ENCODE peak calls at places on chromosomes 7 and 10, in ten cellular contexts. F is NB4, V is MM.1S, J is IMR-90, H is brain microvascular endothelial cell, D is BJ, T is GM12878, A is astrocyte of the spinal cord, C is A549, N is neural progenitor cell. O is an unnamed sample.

GRCh38 chr7:130371059-130371458 is 9.2 kb upstream of the CPA1 start:
- DNase-seq in F (no peak), V (no peak), J (peak), H (no peak), D (no peak), T (no peak), A (no peak), C (no peak), N (no peak), O (no peak)

GRCh38 chr10:117165557-117166419 is 27.7 kb upstream of the VAX1 start:
- DNase-seq in F (peak), V (no peak), J (peak), H (peak), D (no peak), T (no peak), A (no peak), C (peak), N (peak), O (no peak)

GRCh38 chr10:110667620-110668343 is 23.6 kb downstream of the RBM20 start:
- DNase-seq in F (no peak), V (no peak), J (no peak), H (no peak), D (no peak), T (no peak), A (no peak), C (no peak), N (peak), O (no peak)

GRCh38 chr10:28177944-28178637 is 124.8 kb downstream of the MPP7 start:
- DNase-seq in F (peak), V (peak), J (peak), H (no peak), D (no peak), T (no peak), A (peak), C (no peak), N (no peak), O (no peak)

GRCh38 chr7:26090927-26091519 is 61.0 kb upstream of the NFE2L3 start:
- DNase-seq in F (peak), V (peak), J (peak), H (peak), D (peak), T (peak), A (peak), C (peak), N (peak), O (peak)

GRCh38 chr10:123995082-123995460 is 98.3 kb downstream of the CHST15 start:
- DNase-seq in F (no peak), V (no peak), J (peak), H (peak), D (peak), T (no peak), A (no peak), C (peak), N (no peak), O (no peak)

GRCh38 chr10:128032466-128032865 is 93.8 kb downstream of the MKI67 start:
- DNase-seq in F (no peak), V (no peak), J (no peak), H (no peak), D (no peak), T (no peak), A (no peak), C (no peak), N (no peak), O (no peak)

GRCh38 chr10:69458426-69459100 is 7.3 kb downstream of the TSPAN15 start:
- DNase-seq in F (no peak), V (no peak), J (no peak), H (no peak), D (no peak), T (no peak), A (no peak), C (no peak), N (no peak), O (no peak)

GRCh38 chr10:78864761-78865517 is 203.8 kb upstream of the ZMIZ1 start:
- DNase-seq in F (no peak), V (no peak), J (no peak), H (no peak), D (no peak), T (no peak), A (no peak), C (no peak), N (no peak), O (no peak)

GRCh38 chr10:19659920-19660655 is 156.1 kb upstream of the PLXDC2 start:
- DNase-seq in F (no peak), V (no peak), J (peak), H (peak), D (no peak), T (no peak), A (peak), C (no peak), N (no peak), O (no peak)

GRCh38 chr10:121077331-121077730 is 226.2 kb downstream of the WDR11 start:
- DNase-seq in F (peak), V (no peak), J (no peak), H (no peak), D (no peak), T (no peak), A (peak), C (no peak), N (peak), O (no peak)

GRCh38 chr7:51026341-51026740 is 243.6 kb upstream of the GRB10 start:
- DNase-seq in F (no peak), V (no peak), J (no peak), H (no peak), D (no peak), T (no peak), A (no peak), C (no peak), N (no peak), O (no peak)

GRCh38 chr7:1874522-1875389 is 204.7 kb downstream of the ELFN1 start:
- DNase-seq in F (no peak), V (no peak), J (no peak), H (no peak), D (no peak), T (no peak), A (no peak), C (no peak), N (no peak), O (no peak)

GRCh38 chr7:101169838-101170531 is 4.6 kb upstream of the VGF start:
- DNase-seq in F (peak), V (peak), J (peak), H (peak), D (no peak), T (no peak), A (peak), C (no peak), N (peak), O (no peak)

GRCh38 chr7:55964261-55964801 is at the start of gene NIPSNAP2:
- DNase-seq in F (peak), V (peak), J (peak), H (peak), D (no peak), T (no peak), A (peak), C (peak), N (peak), O (no peak)

GRCh38 chr10:132467464-132468149 is 70.0 kb upstream of the INPP5A start:
- DNase-seq in F (no peak), V (no peak), J (no peak), H (no peak), D (no peak), T (no peak), A (no peak), C (no peak), N (no peak), O (no peak)

GRCh38 chr10:14502451-14502850 is 171.7 kb upstream of the FRMD4A start:
- DNase-seq in F (no peak), V (no peak), J (peak), H (no peak), D (no peak), T (no peak), A (peak), C (no peak), N (peak), O (no peak)

GRCh38 chr7:75937958-75938786 is 23.2 kb downstream of the POR start:
- DNase-seq in F (peak), V (no peak), J (peak), H (peak), D (peak), T (no peak), A (peak), C (peak), N (peak), O (peak)

GRCh38 chr7:72025381-72025960 is 386.7 kb downstream of the CALN1 start:
- DNase-seq in F (no peak), V (no peak), J (no peak), H (no peak), D (no peak), T (no peak), A (no peak), C (no peak), N (no peak), O (no peak)

GRCh38 chr7:118214051-118214832 is 10.3 kb upstream of the ANKRD7 start:
- DNase-seq in F (no peak), V (peak), J (peak), H (peak), D (peak), T (peak), A (peak), C (peak), N (no peak), O (peak)

GRCh38 chr10:15901889-15902288 is 41.6 kb upstream of the MINDY3 start:
- DNase-seq in F (no peak), V (no peak), J (no peak), H (no peak), D (no peak), T (no peak), A (no peak), C (no peak), N (peak), O (no peak)

GRCh38 chr10:121998462-121998861 is 9.5 kb downstream of the TACC2 start:
- DNase-seq in F (no peak), V (no peak), J (no peak), H (no peak), D (no peak), T (no peak), A (no peak), C (no peak), N (no peak), O (no peak)

DNA sequence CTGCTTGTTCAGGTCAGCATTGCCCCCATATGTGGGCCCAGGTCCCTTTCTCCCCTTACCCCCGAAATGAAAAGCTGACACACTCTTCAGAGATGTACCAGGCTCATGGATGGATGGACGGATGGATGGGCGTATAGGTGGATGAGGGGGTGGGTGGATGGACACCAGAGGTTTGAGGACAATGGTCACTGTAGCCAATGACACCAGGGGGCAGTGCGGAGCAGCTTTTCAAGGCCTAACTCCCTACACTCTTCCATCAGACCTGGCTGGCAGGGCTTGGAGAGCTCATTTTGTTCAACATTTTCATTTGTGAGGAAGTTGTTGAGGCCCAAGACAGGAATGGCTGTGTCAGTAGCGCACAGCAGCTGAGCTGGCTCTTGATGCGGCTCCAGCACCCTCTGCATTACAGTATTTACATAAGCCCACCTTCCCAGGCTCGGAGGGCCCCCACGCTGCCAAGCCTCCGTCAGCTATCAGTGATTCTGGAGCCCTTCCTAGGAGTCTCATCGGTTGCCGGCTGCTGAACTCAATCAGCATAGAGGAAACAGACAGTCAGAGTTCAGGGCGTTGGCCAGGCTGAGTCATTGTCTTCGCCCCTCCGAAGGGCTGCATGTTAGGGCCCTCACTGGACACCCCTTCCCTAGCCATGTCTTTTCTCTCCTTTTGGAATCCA is 11.6 kb upstream of the FFAR4 start:
- DNase-seq in F (peak), V (peak), J (peak), H (peak), D (no peak), T (no peak), A (peak), C (peak), N (peak), O (peak)
- TF ChIP-seq CTCF in F (peak), V (peak), J (peak), H (peak), D (peak), T (peak), A (peak), C (peak), N (peak), O (peak)

GRCh38 chr7:108034586-108034985 is 31.6 kb upstream of the LAMB1 start:
- DNase-seq in F (no peak), V (no peak), J (no peak), H (no peak), D (no peak), T (no peak), A (no peak), C (no peak), N (no peak), O (no peak)

GRCh38 chr7:108037748-108038147 is 34.8 kb upstream of the LAMB1 start:
- DNase-seq in F (no peak), V (no peak), J (no peak), H (no peak), D (no peak), T (no peak), A (no peak), C (no peak), N (no peak), O (no peak)

GRCh38 chr7:108033776-108034497 is 31.0 kb upstream of the LAMB1 start:
- DNase-seq in F (no peak), V (no peak), J (no peak), H (no peak), D (no peak), T (no peak), A (no peak), C (no peak), N (no peak), O (no peak)

DNA sequence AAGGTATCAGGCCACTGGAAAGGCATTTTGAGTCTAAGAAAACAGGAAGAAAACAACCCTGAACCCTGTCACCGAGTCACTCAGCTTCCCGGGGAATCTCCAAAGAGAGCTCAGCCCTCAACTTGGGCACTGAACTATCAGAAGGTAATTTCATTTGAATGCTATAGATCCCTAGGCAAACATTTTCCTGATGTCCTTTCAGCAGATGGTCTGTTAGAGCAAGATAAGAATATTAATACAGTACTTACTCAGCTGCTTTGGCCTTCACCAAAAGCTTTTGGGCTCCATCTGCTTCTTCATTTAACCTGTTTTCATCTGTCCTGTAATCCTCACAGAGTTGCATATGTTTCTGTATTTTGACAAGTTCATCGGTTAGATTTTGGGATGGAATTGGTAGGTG is 34.2 kb upstream of the LAMB1 start:
- DNase-seq in F (no peak), V (no peak), J (no peak), H (no peak), D (no peak), T (no peak), A (no peak), C (no peak), N (no peak), O (no peak)
- H3K4me3 ChIP-seq in F (no peak), V (no peak), J (no peak), H (no peak), D (no peak), T (no peak), A (no peak), C (no peak), N (no peak), O (no peak)

GRCh38 chr10:76902949-76903348 is 734.7 kb downstream of the KCNMA1 start:
- DNase-seq in F (peak), V (no peak), J (no peak), H (no peak), D (no peak), T (no peak), A (no peak), C (no peak), N (peak), O (no peak)
- TF ChIP-seq CTCF in F (peak), V (peak), J (no peak), H (peak), D (peak), T (peak), A (peak), C (peak), N (peak), O (peak)

DNA sequence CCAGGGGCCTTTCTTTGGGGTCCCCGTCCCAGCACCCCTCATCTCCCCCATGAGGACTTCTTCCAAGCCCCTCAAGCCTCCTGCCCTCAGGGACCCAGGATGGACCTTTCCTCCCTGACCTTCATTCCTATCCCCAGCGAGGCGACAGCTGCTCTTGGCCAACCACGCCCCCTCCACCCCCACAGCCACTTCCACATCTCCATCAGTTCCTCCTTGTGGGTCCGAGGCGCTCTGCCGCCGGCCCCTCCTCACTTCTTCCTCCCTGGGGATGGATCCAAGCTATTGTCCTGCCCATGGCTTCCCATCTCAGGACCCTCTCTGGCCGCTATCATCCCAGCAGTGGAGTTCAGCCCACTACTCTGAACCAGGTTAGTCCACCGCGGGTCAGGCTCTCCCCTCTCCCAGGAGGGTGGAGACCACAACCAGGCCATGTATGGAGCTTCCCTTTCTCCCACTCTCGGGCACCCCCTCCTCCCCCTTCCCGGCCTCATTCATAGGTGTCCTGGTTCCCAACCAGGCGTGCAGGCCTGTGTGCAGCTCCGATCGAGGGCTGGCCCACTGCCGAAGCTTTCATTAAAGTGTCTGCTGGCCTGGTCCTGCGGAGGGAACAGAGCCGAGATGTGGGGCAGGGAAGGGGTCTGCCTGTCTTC is 1.7 kb upstream of the SH2B2 start:
- DNase-seq in F (peak), V (no peak), J (no peak), H (no peak), D (no peak), T (no peak), A (no peak), C (no peak), N (no peak), O (no peak)
- H3K4me3 ChIP-seq in F (peak), V (no peak), J (no peak), H (no peak), D (no peak), T (peak), A (no peak), C (no peak), N (no peak), O (no peak)